ENCODE peak calls at places on chromosome 12, in seven cellular contexts. B is H9, K is OCI-LY7, S is neural progenitor cell, F is fibroblast of lung, N is astrocyte, R is GM12878. A is an unnamed sample. For H4K20me1, the result is how much of the 10 kb centered on the place peaks cover.

GRCh38 chr12:6063379-6063735 is 61.1 kb downstream of the VWF start:
- DNase-seq in S (no peak), R (no peak), F (no peak), N (no peak), K (no peak), B (no peak), A (no peak)

GRCh38 chr12:57454566-57455373 is at the start of gene INHBE:
- DNase-seq in F (peak), B (peak), K (peak), R (no peak), N (peak), S (peak), A (no peak)

GRCh38 chr12:120388711-120389431 is 19.9 kb upstream of the MSI1 start:
- DNase-seq in S (peak), B (peak), R (no peak), F (no peak), N (no peak), K (no peak), A (no peak)

GRCh38 chr12:52020539-52021336 is 14.0 kb downstream of the TAMALIN start:
- DNase-seq in S (peak), R (no peak), F (peak), N (no peak), K (peak), B (peak), A (peak)

GRCh38 chr12:50901685-50902113 is 50.6 kb upstream of the HIGD1C start:
- DNase-seq in K (no peak), S (no peak), N (no peak), F (no peak), R (no peak), B (no peak), A (no peak)

GRCh38 chr12:88574278-88574677 is 6.0 kb downstream of the KITLG start:
- DNase-seq in R (no peak), N (no peak), K (no peak), F (no peak), S (no peak), B (no peak), A (no peak)

GRCh38 chr12:5511256-5511643 is 79.3 kb downstream of the NTF3 start:
- DNase-seq in N (no peak), F (no peak), S (no peak), K (no peak), B (no peak), R (no peak), A (no peak)

GRCh38 chr12:132168311-132169031 is 24.2 kb downstream of the NOC4L start:
- DNase-seq in B (no peak), S (no peak), K (no peak), F (no peak), R (no peak), N (no peak), A (no peak)

GRCh38 chr12:84785951-84786350 is 126.6 kb downstream of the SLC6A15 start:
- DNase-seq in K (no peak), S (no peak), F (peak), B (no peak), N (no peak), R (no peak), A (no peak)

GRCh38 chr12:51270067-51270846 is at the start of gene SMAGP:
- DNase-seq in F (peak), N (peak), B (peak), S (peak), R (no peak), K (peak), A (peak)

GRCh38 chr12:52742822-52743457 is 34.2 kb downstream of the KRT76 start:
- DNase-seq in N (no peak), B (no peak), F (no peak), R (no peak), K (no peak), S (no peak), A (no peak)

GRCh38 chr12:81261508-81262207 is 183.8 kb downstream of the ACSS3 start:
- DNase-seq in N (no peak), S (no peak), K (no peak), R (no peak), F (no peak), B (no peak), A (no peak)

GRCh38 chr12:5511644-5512584 is 80.0 kb downstream of the NTF3 start:
- DNase-seq in K (peak), S (peak), F (peak), R (no peak), B (peak), N (no peak), A (peak)

GRCh38 chr12:87827638-87828264 is 201.4 kb downstream of the C12orf50 start:
- DNase-seq in K (no peak), N (peak), F (peak), B (no peak), S (no peak), R (no peak), A (peak)

GRCh38 chr12:39692258-39692853 is 72.8 kb upstream of the ABCD2 start:
- DNase-seq in B (no peak), R (no peak), K (peak), S (no peak), F (no peak), N (peak), A (peak)

GRCh38 chr12:47797432-47797831 is 22.3 kb downstream of the HDAC7 start:
- DNase-seq in R (no peak), N (no peak), B (peak), S (peak), F (no peak), K (peak), A (no peak)

GRCh38 chr12:12099102-12099501 is 28.4 kb downstream of the BCL2L14 start:
- DNase-seq in B (no peak), K (peak), R (no peak), N (no peak), F (no peak), S (no peak), A (peak)

GRCh38 chr12:2804390-2805145 is 7.9 kb upstream of the ITFG2 start:
- DNase-seq in S (no peak), R (no peak), N (peak), F (peak), B (no peak), K (no peak), A (peak)

GRCh38 chr12:128823216-128823915 is 392 bp downstream of the SLC15A4 start:
- DNase-seq in N (peak), F (no peak), R (no peak), S (no peak), K (no peak), B (peak), A (no peak)

GRCh38 chr12:132771126-132771838 is 9.7 kb upstream of the ANKLE2 start:
- DNase-seq in K (peak), B (no peak), R (no peak), F (peak), S (no peak), N (no peak), A (no peak)

GRCh38 chr12:101875112-101875961 is 2.0 kb upstream of the DRAM1 start:
- DNase-seq in K (no peak), R (no peak), S (no peak), B (no peak), N (peak), F (peak), A (peak)

GRCh38 chr12:97957109-97957508 is 494.5 kb downstream of the RMST start:
- DNase-seq in F (no peak), S (no peak), R (no peak), N (no peak), B (no peak), K (no peak), A (no peak)

GRCh38 chr12:131192951-131193350 is 239.2 kb downstream of the ADGRD1 start:
- DNase-seq in F (no peak), S (no peak), R (no peak), B (peak), K (no peak), N (no peak), A (no peak)

GRCh38 chr12:1918081-1918874 is at the start of gene CACNA2D4:
- DNase-seq in S (peak), N (no peak), F (no peak), R (no peak), K (no peak), B (peak), A (no peak)

GRCh38 chr12:110157539-110157938 is 33.4 kb downstream of the IFT81 start:
- DNase-seq in K (no peak), F (no peak), R (no peak), B (no peak), N (no peak), S (no peak), A (no peak)

GRCh38 chr12:123995023-123995422 is 22.0 kb downstream of the ZNF664 start:
- DNase-seq in F (peak), R (no peak), B (no peak), K (peak), N (peak), S (no peak), A (peak)

GRCh38 chr12:24393105-24393504 is 443.6 kb upstream of the SOX5 start:
- DNase-seq in S (no peak), N (no peak), K (no peak), R (no peak), F (no peak), B (no peak), A (no peak)

GRCh38 chr12:59834659-59835474 is 239.0 kb downstream of the SLC16A7 start:
- DNase-seq in B (no peak), R (no peak), K (peak), S (peak), N (peak), F (peak), A (no peak)

GRCh38 chr12:106634206-106634605 is 51.4 kb downstream of the RFX4 start:
- DNase-seq in R (no peak), F (no peak), B (no peak), K (no peak), S (no peak), N (no peak), A (no peak)

GRCh38 chr12:40207551-40207950 is 17.2 kb upstream of the LRRK2 start:
- DNase-seq in B (no peak), S (no peak), K (no peak), F (no peak), R (no peak), N (no peak), A (no peak)

GRCh38 chr12:9340422-9341259 is 132.4 kb upstream of the PZP start:
- DNase-seq in R (no peak), B (no peak), K (no peak), S (no peak), N (peak), F (peak), A (no peak)

GRCh38 chr12:49347307-49348237 is 884 bp downstream of the DNAJC22 start:
- DNase-seq in B (peak), S (peak), F (peak), R (no peak), N (peak), K (peak), A (peak)
- H4K20me1 ChIP-seq in B (under half), S (under half), F (under half), R (under half), N (under half), K (under half), A (under half)

DNA sequence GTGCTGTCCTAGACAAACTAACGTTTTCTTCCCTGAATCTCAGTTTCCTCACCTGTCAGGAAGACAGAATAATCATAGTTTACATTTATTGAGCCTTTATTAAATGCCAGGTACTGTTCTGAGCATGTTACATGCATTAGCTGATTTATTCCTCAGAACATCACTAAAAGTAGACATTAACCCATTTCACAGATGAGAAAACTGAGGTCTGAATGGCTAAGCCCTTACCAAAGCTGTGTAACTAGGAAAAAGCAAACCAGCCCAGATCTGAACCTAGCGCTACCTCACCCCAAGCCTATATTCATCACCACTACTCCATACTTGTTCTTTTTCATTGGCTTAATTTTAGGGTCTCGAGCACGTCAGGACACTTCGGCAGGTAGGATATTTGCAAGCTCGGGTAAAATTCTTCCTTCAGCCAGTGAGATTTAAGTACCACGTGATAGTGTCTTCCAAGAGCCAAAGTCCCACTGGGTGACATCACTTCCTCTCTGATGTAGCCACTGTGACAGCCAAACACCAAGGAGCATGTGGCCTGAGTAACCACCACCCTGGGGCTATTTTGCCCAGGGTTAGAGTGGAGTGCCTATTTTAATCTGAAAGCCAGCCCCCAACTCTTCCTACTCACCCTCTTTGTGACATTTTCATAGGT is 62.4 kb upstream of the WSCD2 start:
- DNase-seq in N (no peak), R (no peak), F (no peak), K (no peak), B (no peak), S (no peak), A (no peak)
- H3K27ac ChIP-seq in N (no peak), R (no peak), F (no peak), K (no peak), B (no peak), S (no peak), A (no peak)

DNA sequence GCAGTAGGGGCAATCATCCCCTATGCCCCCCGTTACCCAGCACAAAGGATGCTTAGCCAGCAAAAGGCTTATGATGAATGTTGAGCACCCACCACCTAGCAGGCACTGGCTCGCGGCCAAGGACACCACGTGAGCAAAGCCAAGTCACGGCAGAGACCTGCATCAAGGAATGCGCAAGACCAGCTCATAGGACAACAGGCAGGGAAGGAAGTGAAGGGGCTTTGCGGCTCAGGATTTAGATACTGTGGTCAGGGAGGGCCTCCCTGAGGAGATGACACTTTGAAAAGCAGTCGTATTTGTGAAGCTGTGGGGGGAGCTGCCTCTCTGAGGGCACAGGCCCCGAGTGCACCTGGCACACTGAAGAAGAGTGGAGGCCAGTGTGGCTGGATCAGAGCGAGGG is 32.8 kb downstream of the SH2B3 start:
- DNase-seq in K (peak), N (peak), R (no peak), F (peak), B (no peak), S (peak), A (peak)
- H4K20me1 ChIP-seq in K (under half), N (half or more), R (under half), F (under half), B (under half), S (under half), A (under half)

GRCh38 chr12:15977999-15978398 is 66.9 kb downstream of the DERA start:
- DNase-seq in R (no peak), S (no peak), B (no peak), N (no peak), F (no peak), K (no peak), A (no peak)
- H3K27ac ChIP-seq in R (no peak), S (no peak), B (no peak), N (peak), F (peak), K (no peak), A (peak)

GRCh38 chr12:113368331-113368730 is 9.9 kb downstream of the PLBD2 start:
- DNase-seq in B (no peak), K (no peak), F (no peak), R (no peak), N (no peak), S (no peak), A (no peak)
- H4K20me1 ChIP-seq in B (under half), K (under half), F (under half), R (under half), N (under half), S (under half), A (under half)

GRCh38 chr12:14402697-14403096 is 37.2 kb downstream of the ATF7IP start:
- DNase-seq in F (no peak), N (no peak), R (no peak), S (no peak), B (no peak), K (no peak), A (no peak)
- H3K27ac ChIP-seq in F (peak), N (no peak), R (peak), S (no peak), B (no peak), K (no peak), A (no peak)

DNA sequence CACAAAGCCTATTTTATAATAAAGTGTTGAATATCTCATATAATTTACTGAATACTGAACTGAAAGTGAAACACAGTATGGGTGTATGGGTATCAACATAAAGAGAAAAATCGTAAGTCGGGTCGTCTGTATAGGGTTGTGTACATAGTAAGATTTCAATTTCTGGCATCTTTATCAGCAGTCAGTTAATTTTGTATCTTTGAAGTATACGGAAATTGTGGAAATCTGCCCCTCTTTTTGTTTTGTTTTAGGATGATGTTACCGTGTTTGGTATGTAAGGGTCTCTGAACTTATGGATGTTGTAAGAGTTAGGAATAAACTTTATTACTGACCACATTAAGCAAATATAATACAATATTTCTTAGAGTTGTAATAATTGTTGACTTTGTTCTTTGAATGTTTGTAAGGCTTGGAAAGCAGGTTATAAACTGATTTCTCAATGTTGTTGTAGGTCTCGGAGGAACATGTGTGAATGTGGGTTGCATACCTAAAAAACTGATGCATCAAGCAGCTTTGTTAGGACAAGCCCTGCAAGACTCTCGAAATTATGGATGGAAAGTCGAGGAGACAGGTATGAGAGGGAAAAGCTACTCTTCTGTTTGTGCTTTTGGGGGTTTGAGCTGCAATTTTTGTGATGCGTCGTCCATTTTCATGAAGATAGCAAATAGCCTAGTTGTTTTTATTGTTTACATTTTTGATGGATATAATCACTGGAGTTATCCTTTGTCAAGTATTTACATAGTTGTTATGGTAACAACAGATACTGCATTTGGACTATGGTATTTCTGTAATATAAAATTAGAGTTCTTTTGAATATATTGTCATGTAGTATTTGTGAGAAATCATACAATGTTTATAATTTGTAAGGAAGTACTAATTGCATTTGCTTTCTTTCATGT is 12.0 kb downstream of the EID3 start:
- DNase-seq in S (no peak), N (no peak), B (no peak), F (no peak), K (no peak), R (no peak), A (no peak)
- H4K20me1 ChIP-seq in S (under half), N (half or more), B (under half), F (under half), K (under half), R (under half), A (under half)

GRCh38 chr12:115660211-115660805 is 617.2 kb downstream of the MED13L start:
- DNase-seq in S (no peak), R (no peak), N (no peak), B (no peak), K (no peak), F (no peak), A (no peak)

GRCh38 chr12:115657081-115658013 is 620.1 kb downstream of the MED13L start:
- DNase-seq in F (no peak), B (no peak), R (no peak), N (no peak), S (no peak), K (no peak), A (no peak)

GRCh38 chr12:115659422-115659821 is 618.1 kb downstream of the MED13L start:
- DNase-seq in R (no peak), K (no peak), N (no peak), F (no peak), S (no peak), B (no peak), A (no peak)

GRCh38 chr12:115666168-115666567 is 611.3 kb downstream of the MED13L start:
- DNase-seq in R (no peak), N (no peak), S (no peak), B (no peak), F (no peak), K (no peak), A (no peak)

GRCh38 chr12:115661103-115661502 is 616.4 kb downstream of the MED13L start:
- DNase-seq in R (no peak), F (peak), S (no peak), B (no peak), N (no peak), K (no peak), A (no peak)
- H3K27ac ChIP-seq in R (no peak), F (no peak), S (no peak), B (no peak), N (no peak), K (no peak), A (no peak)

GRCh38 chr12:56293785-56294184 is 6.3 kb downstream of the CS start:
- DNase-seq in F (no peak), R (no peak), B (no peak), S (no peak), N (no peak), K (no peak), A (no peak)
- H4K20me1 ChIP-seq in F (under half), R (under half), B (under half), S (under half), N (half or more), K (under half), A (under half)

A was measured in endothelial cell of umbilical vein.